ENCODE peak calls at places on chromosomes 3 and 15, in six cellular contexts. V, C, E, M, T and B are unnamed samples.

GRCh38 chr3:124609402-124609801 is 120.8 kb upstream of the UMPS start:
- DNase-seq in V (no peak), C (no peak), E (no peak), M (no peak), T (no peak), B (no peak)

GRCh38 chr15:69610858-69611257 is 158.2 kb downstream of the RPLP1 start:
- DNase-seq in V (no peak), C (no peak), E (no peak), M (no peak), T (no peak), B (no peak)

GRCh38 chr3:13145131-13145825 is 72.0 kb upstream of the IQSEC1 start:
- DNase-seq in V (no peak), C (no peak), E (no peak), M (no peak), T (no peak), B (no peak)

GRCh38 chr3:145735631-145736030 is 425.4 kb downstream of the PLOD2 start:
- DNase-seq in V (no peak), C (no peak), E (no peak), M (no peak), T (no peak), B (no peak)

GRCh38 chr15:69599271-69599670 is 146.7 kb downstream of the RPLP1 start:
- DNase-seq in V (no peak), C (no peak), E (no peak), M (no peak), T (no peak), B (no peak)

GRCh38 chr3:151330899-151331298 is 1.6 kb upstream of the P2RY13 start:
- DNase-seq in V (no peak), C (no peak), E (no peak), M (no peak), T (no peak), B (no peak)

GRCh38 chr3:159208080-159208479 is 406.2 kb downstream of the MFSD1 start:
- DNase-seq in V (no peak), C (no peak), E (no peak), M (no peak), T (no peak), B (no peak)

GRCh38 chr3:174767853-174768382 is 91.2 kb upstream of the NAALADL2 start:
- DNase-seq in V (no peak), C (no peak), E (no peak), M (no peak), T (no peak), B (no peak)

GRCh38 chr3:130997291-130997690 is 29.3 kb downstream of the ASTE1 start:
- DNase-seq in V (no peak), C (no peak), E (no peak), M (no peak), T (no peak), B (no peak)

GRCh38 chr3:143978263-143978631 is 6.6 kb downstream of the DIPK2A start:
- DNase-seq in V (no peak), C (no peak), E (no peak), M (no peak), T (no peak), B (no peak)

GRCh38 chr3:112345681-112346080 is 12.7 kb downstream of the CD200 start:
- DNase-seq in V (no peak), C (no peak), E (no peak), M (no peak), T (no peak), B (no peak)

GRCh38 chr3:135739755-135740154 is 225.8 kb upstream of the PPP2R3A start:
- DNase-seq in V (no peak), C (no peak), E (no peak), M (no peak), T (no peak), B (no peak)

GRCh38 chr3:137970914-137971831 is 38.8 kb upstream of the CLDN18 start:
- DNase-seq in V (peak; percentile 69), C (peak; percentile 29), E (peak; percentile 76), M (peak; percentile 19), T (peak; percentile 58), B (peak; percentile 76)

GRCh38 chr3:136699271-136699828 is 52.8 kb downstream of the STAG1 start:
- DNase-seq in V (no peak), C (no peak), E (no peak), M (no peak), T (no peak), B (no peak)

GRCh38 chr15:74134387-74135027 is 4.1 kb downstream of the ISLR2 start:
- DNase-seq in V (no peak), C (no peak), E (no peak), M (peak; percentile 54), T (peak; percentile 66), B (peak; percentile 67)

GRCh38 chr3:66121288-66121687 is 82.6 kb upstream of the MAGI1 start:
- DNase-seq in V (no peak), C (no peak), E (no peak), M (no peak), T (no peak), B (no peak)

GRCh38 chr15:93164409-93164808 is 75.4 kb upstream of the RGMA start:
- DNase-seq in V (no peak), C (no peak), E (no peak), M (no peak), T (no peak), B (no peak)

GRCh38 chr15:63539517-63539916 is 35.1 kb downstream of the USP3 start:
- DNase-seq in V (no peak), C (no peak), E (no peak), M (no peak), T (no peak), B (peak; percentile 37)

GRCh38 chr3:115348391-115348790 is 201.3 kb upstream of the ZBTB20 start:
- DNase-seq in V (no peak), C (no peak), E (no peak), M (no peak), T (no peak), B (no peak)

GRCh38 chr15:59283717-59284336 is 77.2 kb downstream of the LDHAL6B start:
- DNase-seq in V (no peak), C (no peak), E (no peak), M (no peak), T (no peak), B (no peak)

GRCh38 chr3:187795207-187795960 is 50.1 kb upstream of the BCL6 start:
- DNase-seq in V (no peak), C (no peak), E (no peak), M (no peak), T (no peak), B (no peak)

GRCh38 chr3:188947401-188947982 is 224.3 kb upstream of the TPRG1 start:
- DNase-seq in V (peak; percentile 86), C (no peak), E (peak; percentile 67), M (no peak), T (no peak), B (peak; percentile 87)

GRCh38 chr3:123159926-123160635 is 41.7 kb upstream of the SEC22A start:
- DNase-seq in V (no peak), C (no peak), E (no peak), M (no peak), T (no peak), B (no peak)

GRCh38 chr15:67735896-67736295 is 89.4 kb upstream of the SKOR1 start:
- DNase-seq in V (no peak), C (no peak), E (no peak), M (no peak), T (no peak), B (no peak)

GRCh38 chr3:31777092-31777491 is 204.0 kb downstream of the OSBPL10 start:
- DNase-seq in V (no peak), C (no peak), E (no peak), M (no peak), T (no peak), B (no peak)

GRCh38 chr3:101464235-101464634 is 48.8 kb downstream of the SENP7 start:
- DNase-seq in V (no peak), C (no peak), E (no peak), M (no peak), T (no peak), B (no peak)

GRCh38 chr3:66400381-66401156 is 100.3 kb downstream of the LRIG1 start:
- DNase-seq in V (no peak), C (no peak), E (no peak), M (no peak), T (no peak), B (peak; percentile 21)

GRCh38 chr3:166177130-166177529 is 339.9 kb upstream of the BCHE start:
- DNase-seq in V (no peak), C (no peak), E (no peak), M (no peak), T (no peak), B (no peak)